ENCODE peak calls at places on chromosomes 4 and X, in five cellular contexts. V is HepG2, K is NB4, F is stomach, N is body of pancreas. J is an unnamed sample.

GRCh38 chr4:89586864-89587263 is 250.1 kb downstream of the SNCA start:
- DNase-seq in K (peak; percentile 19), F (no peak), V (no peak), N (no peak), J (no peak)

GRCh38 chrX:20947411-20947912 is 426.8 kb upstream of the CNKSR2 start:
- DNase-seq in N (no peak), F (no peak), K (no peak), V (no peak), J (no peak)

GRCh38 chr4:52051213-52051614 is at the start of gene SPATA18:
- DNase-seq in V (no peak), F (peak; percentile 60), K (no peak), N (no peak), J (no peak)

GRCh38 chr4:123248260-123248659 is 148.3 kb upstream of the SPRY1 start:
- DNase-seq in V (no peak), N (no peak), F (no peak), K (no peak), J (no peak)

GRCh38 chr4:53935780-53936179 is 128.6 kb downstream of the CHIC2 start:
- DNase-seq in F (no peak), N (no peak), V (no peak), K (no peak), J (no peak)

GRCh38 chrX:14420876-14421275 is 108.5 kb upstream of the GLRA2 start:
- DNase-seq in K (no peak), V (no peak), F (no peak), N (no peak), J (no peak)

GRCh38 chrX:137427813-137428212 is 138.1 kb upstream of the ZIC3 start:
- DNase-seq in N (no peak), K (no peak), F (no peak), V (no peak), J (no peak)

GRCh38 chr4:42327323-42327722 is 70.0 kb upstream of the SHISA3 start:
- DNase-seq in V (no peak), F (no peak), N (no peak), K (no peak), J (no peak)

GRCh38 chrX:112270991-112271390 is 188.4 kb upstream of the TRPC5 start:
- DNase-seq in F (no peak), V (no peak), K (no peak), N (no peak), J (no peak)

GRCh38 chr4:94472056-94472826 is 20.5 kb downstream of the PDLIM5 start:
- DNase-seq in N (no peak), F (no peak), V (peak; percentile 41), K (no peak), J (no peak)

GRCh38 chr4:33323393-33323792 is 2603.2 kb downstream of the PCDH7 start:
- DNase-seq in V (no peak), N (no peak), F (no peak), K (no peak), J (no peak)

GRCh38 chr4:62474802-62475201 is 1274.7 kb downstream of the ADGRL3 start:
- DNase-seq in F (no peak), K (no peak), N (no peak), V (no peak), J (no peak)

GRCh38 chrX:118976599-118977340 is 2.4 kb downstream of the LONRF3 start:
- DNase-seq in F (peak; percentile 75), K (peak; percentile 48), N (peak; percentile 57), V (no peak), J (peak; percentile 18)

GRCh38 chr4:65416875-65417274 is 253.4 kb downstream of the EPHA5 start:
- DNase-seq in V (no peak), F (peak; percentile 92), N (peak; percentile 97), K (no peak), J (no peak)

GRCh38 chr4:54781771-54782170 is 124.0 kb downstream of the KIT start:
- DNase-seq in F (peak; percentile 37), N (peak; percentile 7), K (no peak), V (no peak), J (peak; percentile 37)

GRCh38 chrX:18983711-18984380 is at the start of gene PHKA2:
- DNase-seq in K (no peak), V (peak; percentile 29), F (peak; percentile 53), N (peak; percentile 59), J (peak; percentile 14)

GRCh38 chrX:65581661-65582339 is 47.2 kb upstream of the LAS1L start:
- DNase-seq in F (peak; percentile 65), V (peak; percentile 26), K (peak; percentile 78), N (peak; percentile 51), J (peak; percentile 43)

GRCh38 chr4:139509727-139510410 is 46.1 kb downstream of the SETD7 start:
- DNase-seq in K (peak; percentile 38), V (peak; percentile 53), F (peak; percentile 27), N (peak; percentile 44), J (no peak)

GRCh38 chrX:111352424-111352823 is 59.6 kb downstream of the DCX start:
- DNase-seq in N (peak; percentile 61), F (peak; percentile 57), K (no peak), V (peak; percentile 0), J (no peak)

GRCh38 chr4:110265001-110265400 is 66.6 kb upstream of the ELOVL6 start:
- DNase-seq in F (no peak), N (no peak), V (no peak), K (no peak), J (no peak)

GRCh38 chr4:79964715-79965345 is 108.2 kb downstream of the ANTXR2 start:
- DNase-seq in K (no peak), V (no peak), F (no peak), N (no peak), J (no peak)

GRCh38 chrX:119325456-119325855 is 73.7 kb upstream of the SLC25A43 start:
- DNase-seq in F (no peak), N (no peak), V (no peak), K (no peak), J (no peak)

GRCh38 chrX:130654409-130654970 is 248.5 kb downstream of the ENOX2 start:
- DNase-seq in K (no peak), N (no peak), F (no peak), V (no peak), J (no peak)

GRCh38 chr4:17544831-17545234 is 29.9 kb downstream of the CLRN2 start:
- DNase-seq in F (peak; percentile 28), N (no peak), V (peak; percentile 68), K (no peak), J (no peak)

GRCh38 chr4:102825261-102826071 is 1.9 kb downstream of the UBE2D3 start:
- DNase-seq in K (peak; percentile 81), F (no peak), V (peak; percentile 66), N (peak; percentile 43), J (peak; percentile 86)

GRCh38 chr4:52943644-52944043 is 81.5 kb downstream of the RASL11B start:
- DNase-seq in N (no peak), F (no peak), V (no peak), K (no peak), J (no peak)

GRCh38 chr4:1746919-1747602 is 25.7 kb downstream of the TACC3 start:
- DNase-seq in N (peak; percentile 36), K (no peak), V (peak; percentile 86), F (peak; percentile 56), J (no peak)

GRCh38 chrX:48569958-48570357 is 4.3 kb upstream of the RBM3 start:
- DNase-seq in V (no peak), N (no peak), F (no peak), K (peak; percentile 36), J (no peak)

GRCh38 chrX:109774706-109775105 is 41.6 kb upstream of the ACSL4 start:
- DNase-seq in V (peak; percentile 79), F (no peak), N (peak; percentile 6), K (peak; percentile 41), J (no peak)

GRCh38 chrX:67544281-67544680 is 460 bp downstream of the AR start:
- DNase-seq in N (no peak), V (no peak), F (peak; percentile 30), K (no peak), J (no peak)

GRCh38 chr4:94338681-94339351 is 3.8 kb downstream of the HPGDS start:
- DNase-seq in K (no peak), N (no peak), F (no peak), V (no peak), J (no peak)

GRCh38 chr4:186554485-186554884 is 882 bp downstream of the MTNR1A start:
- DNase-seq in F (peak; percentile 36), N (peak; percentile 46), K (no peak), V (peak; percentile 14), J (no peak)

GRCh38 chr4:151226004-151226932 is 50.7 kb upstream of the PRSS48 start:
- DNase-seq in K (no peak), V (no peak), F (no peak), N (no peak), J (no peak)

GRCh38 chr4:1010522-1011021 is 854 bp upstream of the FGFRL1 start:
- DNase-seq in N (peak; percentile 77), F (peak; percentile 63), K (peak; percentile 100), V (no peak), J (peak; percentile 96)

GRCh38 chrX:72081605-72082320 is 50.0 kb downstream of the RTL5 start:
- DNase-seq in V (no peak), K (no peak), F (no peak), N (no peak), J (no peak)

GRCh38 chr4:184097815-184098214 is 119.9 kb downstream of the ENPP6 start:
- DNase-seq in V (no peak), F (no peak), N (no peak), K (no peak), J (no peak)

GRCh38 chr4:184099033-184099432 is 118.6 kb downstream of the ENPP6 start:
- DNase-seq in N (no peak), F (no peak), V (no peak), K (no peak), J (no peak)

GRCh38 chr4:184096561-184097239 is 121.0 kb downstream of the ENPP6 start:
- DNase-seq in V (no peak), F (no peak), N (no peak), K (no peak), J (no peak)

GRCh38 chr4:184099541-184099966 is 118.1 kb downstream of the ENPP6 start:
- DNase-seq in F (no peak), K (no peak), N (no peak), V (no peak), J (no peak)

GRCh38 chr4:184097240-184097619 is 120.4 kb downstream of the ENPP6 start:
- DNase-seq in V (no peak), K (no peak), F (peak; percentile 37), N (peak; percentile 20), J (peak; percentile 90)
- TF ChIP-seq CTCF in V (peak; percentile 8), K (no peak), F (peak; percentile 20), N (no peak), J (no peak)

DNA sequence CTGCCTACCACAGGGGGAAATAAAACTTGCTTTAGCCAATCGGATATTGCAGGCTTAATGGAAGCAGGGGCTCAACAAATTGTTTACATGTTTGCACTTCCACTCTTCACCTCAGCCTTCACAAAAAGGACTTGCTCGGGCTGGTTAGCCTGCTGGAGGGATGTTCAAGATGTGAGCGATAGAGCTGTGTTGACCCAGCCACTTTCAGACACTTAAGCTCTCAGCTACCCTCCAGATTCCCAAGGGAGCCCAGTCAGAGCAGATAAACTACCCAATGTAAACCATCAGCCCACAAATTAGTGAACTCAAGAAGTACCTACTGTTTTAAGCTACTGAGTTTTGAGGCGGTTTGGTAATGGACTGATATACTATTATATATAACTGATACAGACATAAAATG is 508.4 kb upstream of the FTHL17 start:
- DNase-seq in V (no peak), N (no peak), F (no peak), K (no peak), J (no peak)
- TF ChIP-seq POLR2A in V (no peak), N (no peak), F (no peak), K (no peak), J (no peak)

GRCh38 chr4:141331534-141332358 is 111.1 kb downstream of the ZNF330 start:
- DNase-seq in N (no peak), V (no peak), K (no peak), F (no peak), J (no peak)
- H3K4me3 ChIP-seq in N (peak overlapping the region; percentile 16), V (no peak overlapping the region), K (no peak overlapping the region), F (no peak overlapping the region), J (no peak overlapping the region)

GRCh38 chr4:161419822-161420221 is 744.0 kb downstream of the FSTL5 start:
- DNase-seq in F (no peak), N (peak; percentile 6), K (peak; percentile 59), V (peak; percentile 1), J (peak; percentile 18)
- TF ChIP-seq CTCF in F (no peak), N (peak; percentile 53), K (no peak), V (no peak), J (no peak)

J was measured in lower leg skin.